ENCODE peak calls at places on chromosomes 11 and 22, in seven cellular contexts. X is stomach, C is A549, J is prostate gland, V is heart left ventricle, T is H54, L is esophagus squamous epithelium. Z is an unnamed sample.

GRCh38 chr11:1297576-1298473 is 11.6 kb downstream of the TOLLIP start:
- DNase-seq in X (peak; percentile 72), V (peak; percentile 38), J (no peak), C (no peak), T (no peak), L (no peak), Z (no peak)

GRCh38 chr22:39024923-39025322 is 4.0 kb downstream of the APOBEC3D start:
- DNase-seq in L (no peak), X (no peak), C (no peak), T (no peak), V (no peak), J (no peak), Z (no peak)

GRCh38 chr11:107704432-107704831 is 7.4 kb downstream of the SLN start:
- DNase-seq in C (no peak), J (no peak), X (no peak), T (no peak), V (no peak), L (no peak), Z (no peak)

GRCh38 chr22:44917372-44918165 is 92.2 kb downstream of the PHF21B start:
- DNase-seq in V (no peak), L (no peak), C (no peak), T (no peak), X (no peak), J (no peak), Z (no peak)

GRCh38 chr22:21961886-21962654 is 9.4 kb upstream of the PPM1F start:
- DNase-seq in V (peak; percentile 24), C (no peak), L (no peak), J (peak; percentile 49), X (peak; percentile 69), T (peak; percentile 41), Z (no peak)

GRCh38 chr22:27756212-27756660 is 45.3 kb downstream of the MN1 start:
- DNase-seq in L (no peak), C (no peak), T (no peak), J (no peak), V (no peak), X (no peak), Z (no peak)

GRCh38 chr22:28925916-28926315 is 42.5 kb downstream of the ZNRF3 start:
- DNase-seq in X (no peak), V (no peak), C (no peak), L (no peak), T (no peak), J (no peak), Z (peak; percentile 8)

GRCh38 chr11:111515591-111515990 is 1.0 kb downstream of the HOATZ start:
- DNase-seq in V (no peak), X (no peak), J (no peak), T (no peak), C (no peak), L (no peak), Z (no peak)

GRCh38 chr11:121207485-121208115 is 85.0 kb upstream of the SC5D start:
- DNase-seq in T (no peak), J (no peak), V (no peak), X (no peak), C (no peak), L (no peak), Z (no peak)

GRCh38 chr11:925496-926301 is at the start of gene AP2A2:
- DNase-seq in X (peak; percentile 92), V (peak; percentile 96), J (peak; percentile 82), C (peak; percentile 84), L (no peak), T (peak; percentile 94), Z (peak; percentile 96)

GRCh38 chr11:2644844-2645778 is 54.7 kb downstream of the KCNQ1OT1 start:
- DNase-seq in V (no peak), X (no peak), C (no peak), L (no peak), J (no peak), T (no peak), Z (no peak)
- TF ChIP-seq POLR2A in V (no peak), X (no peak), C (no peak), L (no peak), J (no peak), T (no peak), Z (no peak)

GRCh38 chr22:30665786-30666185 is 1.9 kb downstream of the DUSP18 start:
- DNase-seq in J (no peak), V (no peak), T (no peak), C (no peak), X (no peak), L (no peak), Z (no peak)

GRCh38 chr22:30665266-30665665 is 2.4 kb downstream of the DUSP18 start:
- DNase-seq in T (no peak), L (no peak), J (no peak), C (no peak), V (no peak), X (no peak), Z (no peak)

GRCh38 chr22:30668306-30668655 is 606 bp upstream of the DUSP18 start:
- DNase-seq in X (no peak), L (no peak), V (no peak), T (no peak), C (peak; percentile 30), J (no peak), Z (no peak)

GRCh38 chr22:30667092-30667485 is 586 bp downstream of the DUSP18 start:
- DNase-seq in T (no peak), V (no peak), X (no peak), L (no peak), J (no peak), C (no peak), Z (no peak)

GRCh38 chr22:30667486-30668305 is at the start of gene DUSP18:
- DNase-seq in X (peak; percentile 97), C (peak; percentile 93), T (peak; percentile 91), J (peak; percentile 92), V (peak; percentile 95), L (peak; percentile 58), Z (peak; percentile 95)
- TF ChIP-seq POLR2A in X (no peak), C (peak; percentile 63), T (peak; percentile 59), J (peak; percentile 63), V (no peak), L (peak; percentile 44), Z (peak; percentile 63)

GRCh38 chr22:42553475-42554361 is at the start of gene SERHL2:
- DNase-seq in L (no peak), C (peak; percentile 90), T (peak; percentile 72), X (peak; percentile 92), V (peak; percentile 92), J (peak; percentile 86), Z (peak; percentile 96)
- TF ChIP-seq POLR2A in L (no peak), C (peak; percentile 43), T (peak; percentile 58), X (no peak), V (no peak), J (peak; percentile 37), Z (no peak)

GRCh38 chr11:129896062-129896461 is 684 bp upstream of the NFRKB start:
- DNase-seq in C (peak; percentile 8), V (peak; percentile 42), J (no peak), L (no peak), T (peak; percentile 5), X (no peak), Z (peak; percentile 41)
- TF ChIP-seq POLR2A in C (no peak), V (no peak), J (no peak), L (no peak), T (no peak), X (no peak), Z (no peak)

GRCh38 chr11:45147017-45147728 is 734 bp downstream of the PRDM11 start:
- DNase-seq in V (peak; percentile 97), T (peak; percentile 100), X (peak; percentile 97), J (peak; percentile 95), L (peak; percentile 76), C (peak; percentile 96), Z (peak; percentile 98)
- TF ChIP-seq POLR2A in V (peak; percentile 65), T (peak; percentile 80), X (no peak), J (peak; percentile 94), L (peak; percentile 79), C (peak; percentile 79), Z (peak; percentile 82)

DNA sequence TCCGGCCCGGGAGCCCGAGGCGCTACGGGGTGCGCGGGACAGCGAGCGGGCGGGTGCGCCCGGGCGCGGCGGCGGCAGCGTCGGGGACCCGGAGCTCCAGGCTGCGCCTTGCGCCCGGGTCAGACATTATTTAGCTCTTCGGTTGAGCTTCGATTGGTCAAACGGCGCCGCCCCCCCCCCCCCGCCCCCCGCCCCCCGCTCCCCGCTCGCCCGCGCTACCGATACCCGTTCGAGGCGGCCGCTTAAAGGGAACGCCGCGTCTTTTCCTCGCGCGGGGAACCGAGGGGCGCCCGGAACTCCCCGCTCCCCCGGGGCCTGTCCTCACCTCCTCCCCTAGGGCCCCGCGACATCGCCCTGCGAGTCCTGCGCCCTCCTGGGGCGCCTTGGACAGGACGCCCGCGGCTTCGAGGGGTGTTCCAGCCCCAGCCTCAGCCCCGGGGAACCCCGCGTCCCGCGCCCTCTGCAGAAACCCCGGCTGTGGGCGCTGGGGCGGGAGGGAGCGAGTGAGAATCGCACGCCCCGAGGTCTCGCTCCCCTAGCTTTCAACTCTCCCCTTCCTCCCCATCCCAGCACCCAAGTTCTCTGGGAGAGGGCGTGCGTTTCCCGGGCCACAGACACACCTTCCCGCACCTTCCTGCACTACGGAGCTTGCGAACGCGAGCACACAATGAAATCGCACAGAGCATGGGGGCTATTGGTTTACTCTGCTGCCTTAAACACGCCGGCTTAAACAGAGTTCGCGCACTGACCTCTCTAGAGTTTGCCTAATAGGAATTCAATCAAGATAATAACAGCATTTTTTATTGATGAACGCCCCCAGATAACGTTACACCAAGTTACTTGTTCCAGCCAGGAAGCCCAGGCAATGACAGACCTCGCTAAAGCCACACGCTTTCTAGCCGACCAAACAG is at the start of gene BDNF:
- DNase-seq in V (peak; percentile 28), C (peak; percentile 49), L (no peak), T (peak; percentile 51), J (no peak), X (no peak), Z (no peak)
- TF ChIP-seq POLR2A in V (no peak), C (peak; percentile 72), L (no peak), T (peak; percentile 76), J (no peak), X (no peak), Z (no peak)

DNA sequence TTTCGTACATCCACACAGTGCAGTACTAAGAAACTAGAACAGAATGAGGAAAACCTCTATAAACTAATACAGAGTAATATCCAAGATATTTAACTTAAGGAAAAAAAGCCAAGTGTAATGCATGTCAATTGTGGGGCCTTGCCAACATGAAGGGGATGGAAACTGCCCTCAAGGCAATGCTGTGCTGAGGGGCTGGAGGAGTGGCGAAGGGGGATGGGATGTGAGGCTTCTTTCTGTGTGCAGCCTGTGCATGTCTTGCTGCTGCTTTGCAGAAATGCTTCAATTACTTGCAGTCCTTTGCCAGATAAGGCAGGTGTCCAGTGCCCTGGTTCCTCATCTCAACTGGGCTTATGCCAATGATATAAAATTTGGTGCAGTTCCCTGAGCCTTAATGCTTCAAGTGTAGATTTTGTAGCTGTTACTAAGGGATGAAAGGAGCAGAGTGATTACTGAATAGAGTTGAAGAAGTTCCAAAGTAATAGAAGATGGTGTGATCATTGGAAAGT is 96.2 kb downstream of the GRIA4 start:
- DNase-seq in L (no peak), C (no peak), T (no peak), V (no peak), J (no peak), X (no peak), Z (no peak)
- TF ChIP-seq POLR2A in L (no peak), C (no peak), T (no peak), V (no peak), J (no peak), X (no peak), Z (no peak)

GRCh38 chr11:65445101-65445603 is 22.6 kb downstream of the NEAT1 start:
- DNase-seq in T (no peak), C (no peak), L (no peak), V (no peak), X (no peak), J (no peak), Z (no peak)
- TF ChIP-seq POLR2A in T (peak; percentile 17), C (no peak), L (peak; percentile 42), V (no peak), X (no peak), J (no peak), Z (peak; percentile 13)

Z was measured in erythroblast.